ENCODE peak calls at places on chromosomes 11 and 22, in eight cellular contexts. R is left lung, V is progenitor cell of endocrine pancreas, G is lower leg skin, J is stomach, E is lung microvascular endothelial cell, H is GM12865, Z is mesenchymal stem cell. A is an unnamed sample.

GRCh38 chr22:41948142-41948541 is 1.2 kb upstream of the CENPM start:
- DNase-seq in E (no peak), G (no peak), V (no peak), H (no peak), J (no peak), Z (no peak), R (no peak), A (no peak)

GRCh38 chr22:37735054-37735453 is 38.2 kb downstream of the TRIOBP start:
- DNase-seq in Z (peak), J (peak), H (no peak), G (no peak), V (peak), R (no peak), E (peak), A (no peak)

GRCh38 chr11:72189448-72190250 is 2.3 kb upstream of the FOLR1 start:
- DNase-seq in Z (no peak), J (no peak), G (peak), E (no peak), H (no peak), R (peak), V (no peak), A (no peak)

GRCh38 chr11:104979839-104980238 is 11.5 kb upstream of the CASP4 start:
- DNase-seq in V (no peak), J (no peak), R (no peak), H (no peak), Z (no peak), G (no peak), E (no peak), A (no peak)

GRCh38 chr11:5226732-5227327 is at the start of gene HBB:
- DNase-seq in Z (no peak), R (no peak), J (no peak), G (no peak), H (no peak), E (no peak), V (no peak), A (no peak)

GRCh38 chr22:50528682-50529415 is 963 bp downstream of the TYMP start:
- DNase-seq in G (no peak), V (no peak), R (peak), Z (peak), E (no peak), H (peak), J (no peak), A (no peak)

GRCh38 chr11:114174712-114175495 is 115.4 kb downstream of the ZBTB16 start:
- DNase-seq in J (no peak), R (no peak), E (no peak), Z (no peak), G (no peak), V (no peak), H (no peak), A (no peak)

GRCh38 chr22:41508770-41509170 is 35.5 kb downstream of the POLR3H start:
- DNase-seq in G (no peak), V (no peak), Z (no peak), R (no peak), J (no peak), E (no peak), H (no peak), A (no peak)

GRCh38 chr11:18526130-18526520 is 617 bp downstream of the TSG101 start:
- DNase-seq in J (no peak), V (no peak), Z (no peak), E (no peak), R (no peak), G (no peak), H (no peak), A (no peak)

GRCh38 chr11:117921456-117921855 is 7.7 kb downstream of the TMPRSS13 start:
- DNase-seq in E (no peak), V (no peak), Z (no peak), J (no peak), H (no peak), G (no peak), R (peak), A (no peak)

GRCh38 chr22:49012695-49013094 is 815.0 kb downstream of the BRD1 start:
- DNase-seq in H (no peak), V (no peak), Z (no peak), R (no peak), G (no peak), J (no peak), E (no peak), A (no peak)

GRCh38 chr22:50020606-50021005 is 8.0 kb upstream of the IL17REL start:
- DNase-seq in H (no peak), E (no peak), J (no peak), V (no peak), G (no peak), R (no peak), Z (no peak), A (no peak)

GRCh38 chr11:133337905-133338536 is 194.3 kb downstream of the OPCML start:
- DNase-seq in Z (no peak), R (no peak), J (no peak), H (no peak), V (no peak), G (no peak), E (no peak), A (no peak)

GRCh38 chr11:94700631-94701030 is 67.5 kb upstream of the AMOTL1 start:
- DNase-seq in E (no peak), G (no peak), J (no peak), Z (peak), V (no peak), H (no peak), R (no peak), A (no peak)

GRCh38 chr22:23369054-23369685 is 188.9 kb downstream of the BCR start:
- DNase-seq in Z (no peak), G (peak), E (no peak), J (no peak), R (no peak), V (no peak), H (no peak), A (no peak)

GRCh38 chr11:116171271-116172140 is 601.3 kb downstream of the BUD13 start:
- DNase-seq in E (no peak), G (peak), H (no peak), R (no peak), J (no peak), V (no peak), Z (no peak), A (no peak)

GRCh38 chr11:76444384-76445121 is at the start of gene EMSY:
- DNase-seq in E (peak), G (peak), V (peak), Z (peak), H (peak), R (peak), J (peak), A (peak)

GRCh38 chr22:50182176-50183081 is 3.3 kb upstream of the TRABD start:
- DNase-seq in R (no peak), V (no peak), G (no peak), H (no peak), Z (no peak), J (peak), E (no peak), A (no peak)

GRCh38 chr11:109547356-109548027 is 125.5 kb downstream of the C11orf87 start:
- DNase-seq in V (no peak), H (no peak), Z (peak), E (no peak), J (no peak), G (no peak), R (no peak), A (no peak)

GRCh38 chr22:48256041-48256739 is 1493.7 kb downstream of the TBC1D22A start:
- DNase-seq in R (no peak), G (peak), H (no peak), E (no peak), Z (no peak), V (no peak), J (no peak), A (no peak)

GRCh38 chr22:28075260-28075981 is 156.4 kb upstream of the PITPNB start:
- DNase-seq in J (peak), H (no peak), E (no peak), G (no peak), Z (peak), R (peak), V (no peak), A (peak)

GRCh38 chr11:47980907-47981621 is 705 bp downstream of the PTPRJ start:
- DNase-seq in H (peak), J (peak), Z (peak), E (peak), G (peak), V (peak), R (no peak), A (peak)

GRCh38 chr11:75334402-75334891 is 17.0 kb downstream of the ARRB1 start:
- DNase-seq in E (no peak), G (no peak), V (no peak), J (no peak), H (no peak), Z (no peak), R (no peak), A (no peak)

GRCh38 chr11:8871283-8871775 is 39.7 kb upstream of the AKIP1 start:
- DNase-seq in V (no peak), H (no peak), G (peak), E (peak), Z (peak), R (peak), J (peak), A (peak)

GRCh38 chr11:14273885-14274284 is 85.1 kb downstream of the RRAS2 start:
- DNase-seq in J (no peak), E (no peak), Z (no peak), H (no peak), V (no peak), G (no peak), R (no peak), A (no peak)

GRCh38 chr11:68997124-68997994 is 15.7 kb downstream of the MRGPRF start:
- DNase-seq in E (no peak), H (no peak), R (peak), Z (no peak), J (no peak), G (peak), V (peak), A (no peak)

GRCh38 chr11:128531588-128531987 is 55.8 kb downstream of the ETS1 start:
- DNase-seq in E (no peak), V (no peak), J (no peak), Z (no peak), H (no peak), G (no peak), R (no peak), A (no peak)